ENCODE peak calls at places on chromosomes 5 and 9, in seven cellular contexts. One of them, this sample, is unnamed.

GRCh38 chr9:137127301-137128157 is 11.4 kb upstream of the GRIN1 start:
- DNase-seq in NCI-H510A: no peak
- DNase-seq in GM23248: peak; percentile 41
- DNase-seq in GM12891: no peak
- DNase-seq in endodermal cell: peak; percentile 28
- DNase-seq in fibroblast of mammary gland: no peak
- DNase-seq in LoVo: no peak
- DNase-seq in this sample: peak; percentile 24

GRCh38 chr5:119070578-119070827 is 384 bp upstream of the DMXL1 start:
- DNase-seq in NCI-H510A: peak; percentile 56
- DNase-seq in GM23248: no peak
- DNase-seq in GM12891: peak; percentile 23
- DNase-seq in endodermal cell: no peak
- DNase-seq in fibroblast of mammary gland: no peak
- DNase-seq in LoVo: no peak
- DNase-seq in this sample: no peak

GRCh38 chr5:56514246-56514645 is 281.1 kb upstream of the ANKRD55 start:
- DNase-seq in NCI-H510A: peak; percentile 19
- DNase-seq in GM23248: no peak
- DNase-seq in GM12891: no peak
- DNase-seq in endodermal cell: no peak
- DNase-seq in fibroblast of mammary gland: no peak
- DNase-seq in LoVo: no peak
- DNase-seq in this sample: no peak

GRCh38 chr9:89430995-89431394 is 66.9 kb downstream of the SEMA4D start:
- DNase-seq in NCI-H510A: no peak
- DNase-seq in GM23248: peak; percentile 61
- DNase-seq in GM12891: no peak
- DNase-seq in endodermal cell: no peak
- DNase-seq in fibroblast of mammary gland: no peak
- DNase-seq in LoVo: peak; percentile 81
- DNase-seq in this sample: no peak

GRCh38 chr5:80182802-80183645 is 72.8 kb downstream of the SERINC5 start:
- DNase-seq in NCI-H510A: no peak
- DNase-seq in GM23248: no peak
- DNase-seq in GM12891: no peak
- DNase-seq in endodermal cell: peak; percentile 86
- DNase-seq in fibroblast of mammary gland: no peak
- DNase-seq in LoVo: peak; percentile 64
- DNase-seq in this sample: no peak

GRCh38 chr5:66850354-66851075 is 254.3 kb downstream of the MAST4 start:
- DNase-seq in NCI-H510A: no peak
- DNase-seq in GM23248: peak; percentile 70
- DNase-seq in GM12891: no peak
- DNase-seq in endodermal cell: no peak
- DNase-seq in fibroblast of mammary gland: peak; percentile 72
- DNase-seq in LoVo: no peak
- DNase-seq in this sample: peak; percentile 82

GRCh38 chr5:116406306-116407041 is 168.1 kb downstream of the SEMA6A start:
- DNase-seq in NCI-H510A: no peak
- DNase-seq in GM23248: no peak
- DNase-seq in GM12891: no peak
- DNase-seq in endodermal cell: no peak
- DNase-seq in fibroblast of mammary gland: no peak
- DNase-seq in LoVo: no peak
- DNase-seq in this sample: no peak

GRCh38 chr9:92299116-92299515 is 5.6 kb upstream of the IARS1 start:
- DNase-seq in NCI-H510A: no peak
- DNase-seq in GM23248: no peak
- DNase-seq in GM12891: no peak
- DNase-seq in endodermal cell: no peak
- DNase-seq in fibroblast of mammary gland: no peak
- DNase-seq in LoVo: no peak
- DNase-seq in this sample: no peak

GRCh38 chr9:88523056-88523455 is 11.9 kb upstream of the NXNL2 start:
- DNase-seq in NCI-H510A: no peak
- DNase-seq in GM23248: peak; percentile 62
- DNase-seq in GM12891: no peak
- DNase-seq in endodermal cell: no peak
- DNase-seq in fibroblast of mammary gland: peak; percentile 72
- DNase-seq in LoVo: no peak
- DNase-seq in this sample: peak; percentile 31

GRCh38 chr9:124698265-124698664 is 72.8 kb downstream of the NR6A1 start:
- DNase-seq in NCI-H510A: no peak
- DNase-seq in GM23248: peak; percentile 76
- DNase-seq in GM12891: no peak
- DNase-seq in endodermal cell: no peak
- DNase-seq in fibroblast of mammary gland: peak; percentile 59
- DNase-seq in LoVo: no peak
- DNase-seq in this sample: peak; percentile 80

GRCh38 chr9:100352727-100353505 is at the start of gene TEX10:
- DNase-seq in NCI-H510A: peak; percentile 83
- DNase-seq in GM23248: peak; percentile 93
- DNase-seq in GM12891: peak; percentile 75
- DNase-seq in endodermal cell: peak; percentile 97
- DNase-seq in fibroblast of mammary gland: peak; percentile 72
- DNase-seq in LoVo: peak; percentile 86
- DNase-seq in this sample: peak; percentile 86

GRCh38 chr5:74579215-74579614 is 61.3 kb downstream of the ENC1 start:
- DNase-seq in NCI-H510A: no peak
- DNase-seq in GM23248: no peak
- DNase-seq in GM12891: no peak
- DNase-seq in endodermal cell: peak; percentile 19
- DNase-seq in fibroblast of mammary gland: no peak
- DNase-seq in LoVo: peak; percentile 31
- DNase-seq in this sample: no peak

GRCh38 chr9:21395778-21396717 is 10.8 kb upstream of the IFNA2 start:
- DNase-seq in NCI-H510A: no peak
- DNase-seq in GM23248: peak; percentile 59
- DNase-seq in GM12891: peak; percentile 16
- DNase-seq in endodermal cell: peak; percentile 88
- DNase-seq in fibroblast of mammary gland: no peak
- DNase-seq in LoVo: no peak
- DNase-seq in this sample: peak; percentile 22

GRCh38 chr5:139549162-139549894 is 11.8 kb upstream of the UBE2D2 start:
- DNase-seq in NCI-H510A: no peak
- DNase-seq in GM23248: no peak
- DNase-seq in GM12891: no peak
- DNase-seq in endodermal cell: no peak
- DNase-seq in fibroblast of mammary gland: no peak
- DNase-seq in LoVo: no peak
- DNase-seq in this sample: no peak

GRCh38 chr5:93621340-93621872 is 38.4 kb downstream of the NR2F1 start:
- DNase-seq in NCI-H510A: peak; percentile 33
- DNase-seq in GM23248: no peak
- DNase-seq in GM12891: no peak
- DNase-seq in endodermal cell: peak; percentile 89
- DNase-seq in fibroblast of mammary gland: peak; percentile 66
- DNase-seq in LoVo: no peak
- DNase-seq in this sample: peak; percentile 55

GRCh38 chr5:166845044-166845443 is 1446.4 kb upstream of the WWC1 start:
- DNase-seq in NCI-H510A: no peak
- DNase-seq in GM23248: peak; percentile 17
- DNase-seq in GM12891: no peak
- DNase-seq in endodermal cell: peak; percentile 69
- DNase-seq in fibroblast of mammary gland: peak; percentile 22
- DNase-seq in LoVo: peak; percentile 34
- DNase-seq in this sample: peak; percentile 42

GRCh38 chr9:121906074-121906520 is 187.0 kb downstream of the TTLL11 start:
- DNase-seq in NCI-H510A: no peak
- DNase-seq in GM23248: peak; percentile 77
- DNase-seq in GM12891: no peak
- DNase-seq in endodermal cell: no peak
- DNase-seq in fibroblast of mammary gland: peak; percentile 74
- DNase-seq in LoVo: no peak
- DNase-seq in this sample: peak; percentile 41

GRCh38 chr5:103589416-103590175 is 27.0 kb upstream of the NUDT12 start:
- DNase-seq in NCI-H510A: no peak
- DNase-seq in GM23248: peak; percentile 31
- DNase-seq in GM12891: no peak
- DNase-seq in endodermal cell: no peak
- DNase-seq in fibroblast of mammary gland: peak; percentile 64
- DNase-seq in LoVo: no peak
- DNase-seq in this sample: peak; percentile 17

GRCh38 chr9:118829334-118829733 is 539.9 kb downstream of the BRINP1 start:
- DNase-seq in NCI-H510A: no peak
- DNase-seq in GM23248: peak; percentile 59
- DNase-seq in GM12891: no peak
- DNase-seq in endodermal cell: no peak
- DNase-seq in fibroblast of mammary gland: peak; percentile 30
- DNase-seq in LoVo: no peak
- DNase-seq in this sample: no peak

GRCh38 chr5:179148703-179149170 is 88.6 kb downstream of the ZNF354C start:
- DNase-seq in NCI-H510A: no peak
- DNase-seq in GM23248: no peak
- DNase-seq in GM12891: no peak
- DNase-seq in endodermal cell: no peak
- DNase-seq in fibroblast of mammary gland: no peak
- DNase-seq in LoVo: no peak
- DNase-seq in this sample: no peak

GRCh38 chr9:91421022-91421765 is 2.4 kb downstream of the NFIL3 start:
- DNase-seq in NCI-H510A: no peak
- DNase-seq in GM23248: peak; percentile 66
- DNase-seq in GM12891: no peak
- DNase-seq in endodermal cell: peak; percentile 82
- DNase-seq in fibroblast of mammary gland: peak; percentile 39
- DNase-seq in LoVo: no peak
- DNase-seq in this sample: peak; percentile 57

GRCh38 chr9:126588491-126589168 is 25.1 kb upstream of the LMX1B start:
- DNase-seq in NCI-H510A: no peak
- DNase-seq in GM23248: no peak
- DNase-seq in GM12891: no peak
- DNase-seq in endodermal cell: no peak
- DNase-seq in fibroblast of mammary gland: no peak
- DNase-seq in LoVo: no peak
- DNase-seq in this sample: no peak

GRCh38 chr9:70588999-70589398 is 174.5 kb upstream of the KLF9 start:
- DNase-seq in NCI-H510A: no peak
- DNase-seq in GM23248: no peak
- DNase-seq in GM12891: no peak
- DNase-seq in endodermal cell: no peak
- DNase-seq in fibroblast of mammary gland: peak; percentile 58
- DNase-seq in LoVo: no peak
- DNase-seq in this sample: no peak

GRCh38 chr5:103259705-103260355 is 1.3 kb downstream of the MACIR start:
- DNase-seq in NCI-H510A: no peak
- DNase-seq in GM23248: peak; percentile 70
- DNase-seq in GM12891: no peak
- DNase-seq in endodermal cell: peak; percentile 80
- DNase-seq in fibroblast of mammary gland: peak; percentile 29
- DNase-seq in LoVo: peak; percentile 48
- DNase-seq in this sample: peak; percentile 44

GRCh38 chr9:3251309-3251708 is 274.5 kb downstream of the RFX3 start:
- DNase-seq in NCI-H510A: no peak
- DNase-seq in GM23248: no peak
- DNase-seq in GM12891: no peak
- DNase-seq in endodermal cell: no peak
- DNase-seq in fibroblast of mammary gland: no peak
- DNase-seq in LoVo: no peak
- DNase-seq in this sample: no peak

GRCh38 chr9:77897292-77897691 is 134.3 kb downstream of the GNAQ start:
- DNase-seq in NCI-H510A: no peak
- DNase-seq in GM23248: peak; percentile 7
- DNase-seq in GM12891: no peak
- DNase-seq in endodermal cell: peak; percentile 70
- DNase-seq in fibroblast of mammary gland: no peak
- DNase-seq in LoVo: no peak
- DNase-seq in this sample: peak; percentile 40

GRCh38 chr9:129981180-129981907 is 61.6 kb downstream of the FNBP1 start:
- DNase-seq in NCI-H510A: no peak
- DNase-seq in GM23248: no peak
- DNase-seq in GM12891: no peak
- DNase-seq in endodermal cell: no peak
- DNase-seq in fibroblast of mammary gland: no peak
- DNase-seq in LoVo: no peak
- DNase-seq in this sample: peak; percentile 95

GRCh38 chr5:135033866-135034185 is 202 bp downstream of the PITX1 start:
- DNase-seq in NCI-H510A: no peak
- DNase-seq in GM23248: peak; percentile 62
- DNase-seq in GM12891: no peak
- DNase-seq in endodermal cell: no peak
- DNase-seq in fibroblast of mammary gland: peak; percentile 12
- DNase-seq in LoVo: no peak
- DNase-seq in this sample: peak; percentile 13

GRCh38 chr9:105912868-105913516 is 218.7 kb downstream of the TMEM38B start:
- DNase-seq in NCI-H510A: peak; percentile 5
- DNase-seq in GM23248: no peak
- DNase-seq in GM12891: no peak
- DNase-seq in endodermal cell: peak; percentile 64
- DNase-seq in fibroblast of mammary gland: peak; percentile 45
- DNase-seq in LoVo: no peak
- DNase-seq in this sample: no peak

GRCh38 chr9:97711223-97711626 is 14.1 kb upstream of the XPA start:
- DNase-seq in NCI-H510A: no peak
- DNase-seq in GM23248: no peak
- DNase-seq in GM12891: no peak
- DNase-seq in endodermal cell: peak; percentile 90
- DNase-seq in fibroblast of mammary gland: no peak
- DNase-seq in LoVo: no peak
- DNase-seq in this sample: no peak